ENCODE peak calls at places on chromosomes 11 and 22, in six cellular contexts. B, Z, W, H, R and Q are unnamed samples.

GRCh38 chr11:75398906-75399305 is 412 bp upstream of the RPS3 start:
- DNase-seq in W (no peak), R (no peak), B (no peak), H (no peak), Z (no peak), Q (no peak)

GRCh38 chr11:64340671-64341335 is 799 bp downstream of the CCDC88B start:
- DNase-seq in W (no peak), R (no peak), H (peak), B (no peak), Z (peak), Q (no peak)

GRCh38 chr11:75014129-75014528 is 25.4 kb downstream of the NEU3 start:
- DNase-seq in W (peak), Z (no peak), H (no peak), B (peak), R (no peak), Q (no peak)

GRCh38 chr22:21866821-21867527 is 471 bp downstream of the MAPK1 start:
- DNase-seq in B (no peak), H (peak), W (no peak), Z (no peak), R (peak), Q (no peak)

GRCh38 chr11:111413849-111414248 is 34.8 kb upstream of the POU2AF1 start:
- DNase-seq in Z (peak), R (no peak), H (no peak), W (no peak), B (no peak), Q (no peak)

GRCh38 chr22:44132724-44133123 is 48.0 kb upstream of the PARVG start:
- DNase-seq in B (no peak), Z (no peak), W (no peak), H (no peak), R (no peak), Q (no peak)

GRCh38 chr11:61752117-61752924 is at the start of gene MYRF:
- DNase-seq in H (peak), W (no peak), B (peak), R (peak), Z (peak), Q (no peak)

GRCh38 chr22:27992294-27993165 is 73.5 kb upstream of the PITPNB start:
- DNase-seq in H (no peak), B (no peak), R (no peak), W (no peak), Z (no peak), Q (no peak)

GRCh38 chr11:132549001-132549400 is 983.3 kb downstream of the OPCML start:
- DNase-seq in B (peak), Z (no peak), W (no peak), H (no peak), R (no peak), Q (no peak)